ENCODE peak calls at places on chromosomes 11 and 22, in seven cellular contexts. Z is neural progenitor cell, R is MM.1S, I is PC-3, T is GM23338, V is HCT116, F is OCI-LY7. A is an unnamed sample.

GRCh38 chr11:102157219-102157618 is 47.0 kb downstream of the YAP1 start:
- DNase-seq in T (no peak), R (no peak), F (no peak), I (peak; percentile 83), V (no peak), Z (peak; percentile 25), A (peak; percentile 73)

GRCh38 chr11:113114452-113115027 is 153.3 kb downstream of the NCAM1 start:
- DNase-seq in V (no peak), I (peak; percentile 41), Z (peak; percentile 73), F (peak; percentile 9), T (peak; percentile 67), R (peak; percentile 69), A (peak; percentile 75)

GRCh38 chr22:22139364-22139763 is 105.2 kb upstream of the VPREB1 start:
- DNase-seq in T (no peak), Z (no peak), R (no peak), F (no peak), V (no peak), I (no peak), A (no peak)

GRCh38 chr22:19168088-19168890 is 10.2 kb downstream of the SLC25A1 start:
- DNase-seq in I (no peak), F (no peak), Z (peak; percentile 2), R (no peak), T (no peak), V (no peak), A (no peak)

GRCh38 chr22:49240472-49240871 is 587.2 kb downstream of the BRD1 start:
- DNase-seq in R (no peak), I (no peak), V (no peak), Z (no peak), T (no peak), F (no peak), A (no peak)

GRCh38 chr11:133157180-133157579 is 375.1 kb downstream of the OPCML start:
- DNase-seq in R (no peak), I (no peak), T (peak; percentile 80), Z (peak; percentile 68), V (no peak), F (no peak), A (peak; percentile 15)

GRCh38 chr22:40668611-40669390 is 10.5 kb upstream of the MCHR1 start:
- DNase-seq in T (peak; percentile 43), F (no peak), R (no peak), Z (peak; percentile 35), I (peak; percentile 55), V (peak; percentile 31), A (peak; percentile 89)

GRCh38 chr11:62880231-62880802 is 379 bp upstream of the SLC3A2 start:
- DNase-seq in F (peak; percentile 28), T (no peak), I (peak; percentile 91), V (no peak), Z (no peak), R (no peak), A (peak; percentile 96)

DNA sequence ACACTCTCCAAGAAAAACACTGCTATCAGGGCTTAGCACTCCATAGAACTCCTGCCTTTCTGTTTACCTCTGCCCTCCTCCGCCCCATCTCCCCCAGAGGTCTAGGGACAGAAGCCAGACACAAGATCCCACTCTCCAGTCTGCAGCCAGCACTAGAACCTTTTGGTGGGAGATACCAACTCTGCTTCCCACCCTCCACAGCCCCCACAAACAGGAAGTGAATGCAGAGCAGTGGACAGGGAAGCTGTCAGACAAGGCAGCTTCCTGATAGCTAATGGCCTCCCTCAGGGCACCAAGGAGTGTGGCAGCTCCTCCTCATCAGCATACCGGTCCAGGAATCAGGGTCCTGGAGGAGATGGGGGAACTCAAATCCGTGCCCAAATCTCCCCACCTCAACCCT is 5.1 kb downstream of the SCN4B start:
- DNase-seq in F (no peak), R (no peak), I (no peak), Z (no peak), V (no peak), T (no peak), A (no peak)
- TF ChIP-seq EZH2phosphoT487 in F (no peak), R (no peak), I (no peak), Z (no peak), V (no peak), T (no peak), A (no peak)

GRCh38 chr22:44947029-44947428 is 62.8 kb downstream of the PHF21B start:
- DNase-seq in V (no peak), F (no peak), R (no peak), T (no peak), I (no peak), Z (no peak), A (no peak)

GRCh38 chr22:44942979-44943700 is 66.7 kb downstream of the PHF21B start:
- DNase-seq in F (no peak), T (no peak), V (no peak), Z (no peak), I (no peak), R (no peak), A (no peak)

GRCh38 chr22:44943701-44944324 is 66.0 kb downstream of the PHF21B start:
- DNase-seq in I (no peak), R (no peak), Z (no peak), F (no peak), T (no peak), V (no peak), A (no peak)

GRCh38 chr22:44947846-44948245 is 62.0 kb downstream of the PHF21B start:
- DNase-seq in V (no peak), Z (no peak), R (no peak), I (no peak), T (no peak), F (no peak), A (no peak)

GRCh38 chr22:44944891-44945600 is 64.8 kb downstream of the PHF21B start:
- DNase-seq in F (no peak), V (no peak), I (no peak), T (peak; percentile 34), R (no peak), Z (peak; percentile 47), A (no peak)
- TF ChIP-seq EZH2phosphoT487 in F (no peak), V (no peak), I (no peak), T (no peak), R (no peak), Z (no peak), A (no peak)

GRCh38 chr22:27278986-27279385 is 522.6 kb downstream of the MN1 start:
- DNase-seq in T (no peak), I (peak; percentile 16), F (no peak), R (no peak), V (no peak), Z (no peak), A (peak; percentile 36)

GRCh38 chr22:27269751-27270586 is 531.6 kb downstream of the MN1 start:
- DNase-seq in V (no peak), R (no peak), Z (no peak), I (no peak), F (no peak), T (no peak), A (no peak)

GRCh38 chr22:27270818-27271510 is 530.6 kb downstream of the MN1 start:
- DNase-seq in I (no peak), V (no peak), F (no peak), R (no peak), Z (peak; percentile 27), T (no peak), A (no peak)

GRCh38 chr22:27273386-27273785 is 528.2 kb downstream of the MN1 start:
- DNase-seq in I (no peak), Z (no peak), F (no peak), R (no peak), V (no peak), T (no peak), A (no peak)

GRCh38 chr22:27274770-27275449 is 526.6 kb downstream of the MN1 start:
- DNase-seq in Z (no peak), R (no peak), I (no peak), T (no peak), V (no peak), F (no peak), A (peak; percentile 49)
- TF ChIP-seq EZH2phosphoT487 in Z (no peak), R (no peak), I (no peak), T (no peak), V (no peak), F (no peak), A (no peak)

GRCh38 chr22:24179478-24180210 is 1.6 kb upstream of the SUSD2 start:
- DNase-seq in V (no peak), R (no peak), F (no peak), T (no peak), I (no peak), Z (no peak), A (no peak)

GRCh38 chr22:24181996-24182560 is 791 bp downstream of the SUSD2 start:
- DNase-seq in F (no peak), T (no peak), R (no peak), Z (no peak), I (no peak), V (no peak), A (no peak)

GRCh38 chr22:24180316-24181087 is 785 bp upstream of the SUSD2 start:
- DNase-seq in Z (no peak), F (no peak), R (no peak), I (no peak), T (no peak), V (no peak), A (no peak)

GRCh38 chr22:24183321-24184031 is 2.2 kb downstream of the SUSD2 start:
- DNase-seq in R (no peak), I (no peak), F (no peak), T (no peak), V (no peak), Z (no peak), A (no peak)

GRCh38 chr22:24181088-24181995 is at the start of gene SUSD2:
- DNase-seq in T (peak; percentile 60), I (no peak), R (no peak), Z (peak; percentile 59), V (no peak), F (no peak), A (no peak)
- TF ChIP-seq EZH2phosphoT487 in T (no peak), I (no peak), R (no peak), Z (no peak), V (no peak), F (no peak), A (no peak)

DNA sequence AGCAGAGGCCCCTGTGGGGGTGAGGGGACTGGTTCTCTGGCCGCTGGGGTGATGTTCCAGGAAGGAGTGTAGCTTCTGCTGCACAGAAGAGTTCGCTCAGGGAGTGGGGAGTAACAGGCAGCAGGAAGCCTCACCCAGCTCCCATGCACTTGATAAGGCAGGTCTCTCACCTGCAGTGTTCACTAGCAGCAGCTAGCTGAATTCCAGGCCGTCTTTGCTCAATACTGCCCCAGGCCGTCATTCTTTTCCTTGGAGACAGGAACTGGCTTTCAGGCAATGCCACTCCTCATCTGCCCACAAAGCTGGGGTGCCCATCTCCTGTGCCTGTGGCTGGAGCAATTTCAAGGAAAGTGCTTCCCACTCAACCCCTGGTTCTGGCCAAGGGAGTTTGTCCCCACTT is 66.1 kb downstream of the ARHGAP42 start:
- DNase-seq in R (no peak), V (no peak), Z (peak; percentile 36), T (peak; percentile 87), F (no peak), I (peak; percentile 80), A (no peak)
- TF ChIP-seq EZH2phosphoT487 in R (no peak), V (no peak), Z (no peak), T (no peak), F (no peak), I (no peak), A (no peak)